ENCODE peak calls at places on chromosomes 3 and 15, in seven cellular contexts. S is HCT116, R is HepG2, L is H1, Q is K562, U is GM12878, O is SK-N-SH. B is an unnamed sample.

GRCh38 chr3:126912027-126912422 is 70.9 kb upstream of the PLXNA1 start:
- DNase-seq in R (no peak), O (no peak), Q (no peak), L (no peak), U (no peak), S (no peak), B (no peak)

GRCh38 chr3:134008630-134009156 is 21.0 kb downstream of the SLCO2A1 start:
- DNase-seq in S (peak), O (no peak), Q (no peak), U (no peak), L (no peak), R (no peak), B (peak)

GRCh38 chr15:94312946-94313345 is 81.6 kb downstream of the MCTP2 start:
- DNase-seq in L (no peak), R (no peak), S (no peak), O (no peak), Q (no peak), U (no peak), B (no peak)

GRCh38 chr15:78149805-78150751 is 916 bp downstream of the IDH3A start:
- DNase-seq in U (no peak), Q (no peak), L (no peak), R (peak), O (no peak), S (no peak), B (no peak)

GRCh38 chr3:82672966-82673365 is 911.5 kb upstream of the GBE1 start:
- DNase-seq in U (no peak), L (no peak), S (no peak), O (no peak), Q (no peak), R (no peak), B (no peak)

GRCh38 chr3:124584552-124585391 is 145.5 kb upstream of the UMPS start:
- DNase-seq in U (no peak), R (peak), L (peak), O (peak), S (peak), Q (peak), B (peak)

GRCh38 chr15:43132830-43133428 is 457 bp upstream of the TMEM62 start:
- DNase-seq in Q (no peak), L (no peak), S (no peak), R (no peak), U (no peak), O (peak), B (no peak)

GRCh38 chr15:59791646-59792208 is 102.6 kb upstream of the BNIP2 start:
- DNase-seq in O (no peak), L (no peak), S (no peak), U (no peak), R (no peak), Q (no peak), B (no peak)

GRCh38 chr15:99961011-99961441 is 227.8 kb upstream of the LYSMD4 start:
- DNase-seq in L (peak), Q (no peak), O (no peak), U (no peak), R (no peak), S (peak), B (no peak)

GRCh38 chr3:186964071-186964470 is 33.7 kb downstream of the ST6GAL1 start:
- DNase-seq in R (no peak), S (no peak), O (no peak), Q (no peak), L (no peak), U (no peak), B (no peak)

GRCh38 chr3:79019137-79019923 is 748.5 kb downstream of the ROBO1 start:
- DNase-seq in U (no peak), R (peak), S (no peak), L (peak), O (peak), Q (no peak), B (peak)

GRCh38 chr3:197583371-197583770 is 27.6 kb upstream of the BDH1 start:
- DNase-seq in O (no peak), Q (no peak), U (no peak), S (no peak), R (no peak), L (no peak), B (no peak)

GRCh38 chr15:88618686-88619085 is 2.5 kb upstream of the AEN start:
- DNase-seq in L (no peak), S (no peak), R (no peak), Q (no peak), O (no peak), U (no peak), B (no peak)

GRCh38 chr3:38907426-38907825 is 91.4 kb upstream of the SCN10A start:
- DNase-seq in Q (no peak), O (no peak), L (no peak), R (no peak), S (no peak), U (no peak), B (no peak)

GRCh38 chr3:186540444-186541226 is 3.5 kb downstream of the CRYGS start:
- DNase-seq in U (peak), S (peak), R (peak), O (peak), L (peak), Q (peak), B (peak)

GRCh38 chr15:41656188-41656587 is 4.0 kb upstream of the MGA start:
- DNase-seq in L (no peak), R (no peak), O (no peak), U (no peak), S (no peak), Q (no peak), B (no peak)

GRCh38 chr15:38040615-38041014 is 106.2 kb downstream of the TMCO5A start:
- DNase-seq in S (no peak), U (no peak), O (no peak), L (no peak), Q (no peak), R (no peak), B (no peak)

GRCh38 chr3:195809796-195810454 is 1.8 kb downstream of the MUC4 start:
- DNase-seq in R (no peak), O (no peak), U (no peak), L (no peak), Q (no peak), S (no peak), B (no peak)

GRCh38 chr3:53729618-53730017 is 116.6 kb downstream of the CHDH start:
- DNase-seq in S (no peak), O (no peak), R (peak), U (no peak), Q (no peak), L (no peak), B (no peak)

GRCh38 chr3:122081543-122081942 is 26.4 kb downstream of the CD86 start:
- DNase-seq in O (no peak), R (no peak), Q (no peak), S (no peak), L (no peak), U (no peak), B (no peak)

GRCh38 chr3:107241217-107241616 is 136.0 kb upstream of the CCDC54 start:
- DNase-seq in L (no peak), U (no peak), S (peak), R (no peak), O (peak), Q (peak), B (peak)

GRCh38 chr3:39138804-39139415 is 14.5 kb downstream of the CSRNP1 start:
- DNase-seq in R (no peak), S (no peak), L (no peak), Q (no peak), O (no peak), U (no peak), B (no peak)

GRCh38 chr3:24493951-24494615 is 567 bp downstream of the THRB start:
- DNase-seq in R (peak), U (no peak), L (peak), S (no peak), O (peak), Q (peak), B (peak)

GRCh38 chr3:11131371-11131770 is 22.9 kb upstream of the HRH1 start:
- DNase-seq in Q (no peak), U (no peak), O (no peak), R (no peak), S (no peak), L (no peak), B (no peak)

GRCh38 chr3:148998715-148999413 is 7.5 kb downstream of the GYG1 start:
- DNase-seq in O (no peak), Q (no peak), R (no peak), L (no peak), S (no peak), U (no peak), B (no peak)

GRCh38 chr3:158731938-158732855 is at the start of gene RARRES1:
- DNase-seq in U (no peak), O (peak), L (peak), Q (no peak), S (no peak), R (no peak), B (peak)

GRCh38 chr15:56243774-56244236 is at the start of gene RFX7:
- DNase-seq in O (peak), U (no peak), R (peak), L (peak), S (no peak), Q (peak), B (peak)

GRCh38 chr15:93974804-93975481 is 256.4 kb upstream of the MCTP2 start:
- DNase-seq in S (peak), R (peak), U (no peak), Q (no peak), O (peak), L (no peak), B (peak)

GRCh38 chr3:49199244-49199899 is 28.0 kb downstream of the KLHDC8B start:
- DNase-seq in S (no peak), R (no peak), Q (no peak), L (peak), U (no peak), O (peak), B (no peak)

GRCh38 chr15:57259511-57260143 is 116.7 kb upstream of the CGNL1 start:
- DNase-seq in O (peak), Q (no peak), U (peak), R (no peak), L (peak), S (no peak), B (no peak)

GRCh38 chr3:155661730-155662129 is 83.1 kb downstream of the PLCH1 start:
- DNase-seq in Q (no peak), R (no peak), O (no peak), U (no peak), L (no peak), S (no peak), B (no peak)

GRCh38 chr3:120772081-120772480 is 29.5 kb downstream of the GTF2E1 start:
- DNase-seq in S (no peak), L (no peak), O (no peak), U (no peak), Q (no peak), R (no peak), B (no peak)

GRCh38 chr15:70088887-70089691 is 8.6 kb downstream of the TLE3 start:
- DNase-seq in L (no peak), U (no peak), R (no peak), S (no peak), Q (no peak), O (no peak), B (no peak)

GRCh38 chr3:129234441-129234840 is 15.0 kb upstream of the COPG1 start:
- DNase-seq in Q (no peak), O (no peak), L (no peak), R (no peak), S (no peak), U (no peak), B (no peak)

GRCh38 chr3:112979244-112979832 is 4.4 kb upstream of the CD200R1 start:
- DNase-seq in R (peak), U (no peak), L (no peak), S (peak), O (peak), Q (peak), B (peak)

GRCh38 chr15:98711810-98712209 is 63.5 kb downstream of the IGF1R start:
- DNase-seq in O (no peak), L (no peak), U (no peak), S (no peak), R (no peak), Q (no peak), B (no peak)

GRCh38 chr15:69713726-69714559 is 261.3 kb downstream of the RPLP1 start:
- DNase-seq in U (peak), S (no peak), Q (no peak), R (no peak), O (no peak), L (no peak), B (no peak)

DNA sequence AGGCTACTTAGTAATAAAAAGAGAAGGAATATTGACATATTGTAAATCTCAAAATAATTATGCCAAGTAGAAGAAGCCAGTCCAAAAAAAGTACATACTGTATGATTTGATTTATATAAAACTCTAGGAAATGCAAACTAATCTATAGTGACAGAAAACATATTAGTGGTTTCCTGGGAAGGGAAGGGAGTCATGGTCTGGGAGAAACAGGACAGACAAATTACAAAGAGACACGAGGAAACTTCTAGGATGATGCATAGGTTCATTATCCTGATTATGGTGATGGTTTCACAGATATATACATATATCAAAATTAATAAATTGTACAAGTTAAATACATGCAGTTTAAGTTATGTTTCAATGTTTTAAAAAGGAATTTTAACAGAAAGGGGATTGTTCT is 81.0 kb upstream of the GOLGA8B start:
- DNase-seq in O (no peak), R (no peak), L (no peak), Q (no peak), S (no peak), U (no peak), B (no peak)
- TF ChIP-seq JUND in O (no peak), R (no peak), L (no peak), Q (no peak), S (no peak), U (no peak), B (no peak)

GRCh38 chr3:96756516-96756915 is 57.9 kb upstream of the EPHA6 start:
- DNase-seq in S (no peak), Q (no peak), U (no peak), R (peak), O (no peak), L (no peak), B (no peak)
- TF ChIP-seq JUND in S (no peak), Q (no peak), U (no peak), R (no peak), O (no peak), L (no peak), B (no peak)

DNA sequence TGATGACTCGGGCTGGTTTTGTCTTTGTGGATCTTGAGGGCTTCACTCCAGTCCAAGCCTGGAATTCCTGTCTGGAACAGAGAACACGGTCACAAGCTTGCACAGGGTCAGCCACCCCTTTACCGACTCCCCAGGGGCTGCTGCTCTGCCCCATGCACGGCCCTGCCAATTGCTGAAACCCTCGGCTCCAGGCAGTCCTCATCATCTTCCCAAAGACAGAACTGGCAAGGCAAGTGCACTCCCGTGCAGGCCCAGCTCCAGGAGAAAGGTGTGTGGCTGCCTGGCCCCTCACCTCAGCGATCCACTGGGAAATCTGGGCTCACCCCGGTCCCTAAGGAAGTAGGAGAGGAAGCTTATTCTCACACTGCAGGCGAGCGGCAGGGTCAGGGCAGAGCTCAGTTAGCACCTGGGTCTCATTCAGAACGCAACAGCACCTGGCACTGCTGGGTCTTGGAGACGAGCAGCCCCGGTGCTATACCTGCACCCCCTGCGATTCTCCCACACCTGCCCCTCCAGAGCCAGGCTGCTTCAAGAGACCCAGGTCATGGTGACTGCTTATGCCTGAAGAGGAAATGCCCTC is 7.2 kb downstream of the MAP6D1 start:
- DNase-seq in R (no peak), O (no peak), U (no peak), L (no peak), S (no peak), Q (no peak), B (no peak)
- TF ChIP-seq JUND in R (no peak), O (no peak), U (no peak), L (no peak), S (no peak), Q (no peak), B (no peak)

DNA sequence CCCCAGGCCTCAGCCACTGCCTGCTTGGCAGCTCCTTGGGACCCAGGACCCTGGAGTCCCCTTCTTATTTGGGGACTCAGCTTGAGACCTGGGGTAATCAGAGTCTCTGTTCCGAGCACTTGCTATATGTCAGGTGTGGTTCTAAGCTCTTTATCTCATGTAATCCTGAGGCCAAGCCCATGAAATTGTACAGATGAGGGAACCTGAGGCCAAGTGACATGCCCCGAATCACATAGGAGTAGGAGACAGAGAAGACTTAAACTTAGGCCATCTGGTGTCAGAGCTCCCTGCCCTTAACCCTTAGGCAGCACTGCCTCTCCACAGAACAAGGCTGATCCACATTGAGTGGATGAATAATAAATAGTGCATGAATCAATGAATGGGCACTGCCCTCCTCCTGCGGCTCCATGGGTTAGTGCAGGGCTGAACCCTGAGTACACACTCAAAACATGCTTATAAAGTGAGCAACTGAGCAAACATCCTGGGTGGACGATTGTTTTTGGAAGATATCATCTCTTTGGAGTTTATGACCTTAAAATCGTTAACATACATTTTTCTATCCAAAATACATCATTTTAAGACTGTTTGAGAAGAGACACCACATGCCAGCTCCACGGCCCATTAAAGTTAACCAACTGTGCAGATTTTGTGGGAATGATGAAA is 33.2 kb upstream of the IQSEC1 start:
- DNase-seq in Q (no peak), R (peak), O (no peak), S (no peak), U (no peak), L (no peak), B (peak)
- TF ChIP-seq JUND in Q (no peak), R (no peak), O (no peak), S (no peak), U (no peak), L (no peak), B (no peak)

DNA sequence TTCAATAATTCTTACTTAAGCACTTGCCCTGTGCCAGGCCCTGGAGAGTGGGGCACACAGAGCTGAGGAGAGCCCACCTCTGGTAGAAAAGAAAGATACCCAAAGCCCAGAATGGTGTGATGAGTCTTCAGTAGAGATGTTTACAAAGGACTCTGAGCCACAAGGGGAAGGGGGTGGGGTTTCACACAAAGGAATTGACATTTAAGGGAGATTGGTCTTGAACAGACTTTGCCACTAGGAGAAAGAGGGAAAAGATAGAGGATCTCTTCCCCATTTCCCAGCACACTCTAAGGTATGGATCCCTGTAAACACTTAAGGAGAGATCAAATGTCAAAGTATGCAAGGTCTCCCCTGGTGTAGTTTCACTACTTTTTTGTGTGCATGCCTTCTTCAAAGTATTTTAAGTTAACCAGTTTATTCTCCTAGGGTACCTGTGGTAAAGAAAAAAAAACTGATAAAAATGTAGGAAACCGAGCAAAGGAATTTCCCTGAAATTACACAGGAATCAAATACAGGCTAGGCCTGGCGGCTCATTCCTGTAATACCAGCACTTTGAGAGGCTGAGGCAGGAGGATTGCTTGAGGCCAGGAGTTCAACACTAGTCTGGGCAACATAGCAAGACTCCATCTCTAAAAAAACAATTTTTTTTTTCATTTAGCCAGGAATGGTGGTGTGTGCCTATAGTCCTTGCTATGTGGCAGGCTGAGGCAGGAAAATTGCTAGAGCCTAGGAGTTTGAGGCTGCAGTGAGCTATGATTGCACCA is 117.6 kb upstream of the SKOR1 start:
- DNase-seq in S (no peak), L (no peak), O (no peak), Q (no peak), U (no peak), R (no peak), B (no peak)
- TF ChIP-seq JUND in S (no peak), L (no peak), O (no peak), Q (no peak), U (no peak), R (no peak), B (no peak)